ENCODE peak calls at places on chromosome 13, in nine cellular contexts. Y is nucleus accumbens; U is stimulated activated CD4-positive, alpha-beta T cell treated with anti-CD3 and anti-CD28 coated beads, TNF-alpha, amount 100 ng/mL, for 1 hour; C is neural crest cell; F is kidney glomerular epithelial cell; K is activated T-cell treated with anti-CD3 and anti-CD28 coated beads for 48 hours; O is naive thymus-derived CD4-positive, alpha-beta T cell; J is fibroblast of villous mesenchyme; B is fibroblast of the conjunctiva. S is an unnamed sample.

GRCh38 chr13:99415851-99416331 is 85.4 kb upstream of the TM9SF2 start:
- DNase-seq in Y (no peak), U (no peak), C (no peak), F (no peak), K (no peak), O (peak), J (no peak), B (no peak), S (no peak)

GRCh38 chr13:100347941-100348340 is 240.6 kb downstream of the GGACT start:
- DNase-seq in Y (no peak), U (no peak), C (no peak), F (no peak), K (no peak), O (no peak), J (no peak), B (peak), S (no peak)

GRCh38 chr13:99307247-99307646 is at the start of gene GPR183:
- DNase-seq in Y (no peak), U (no peak), C (no peak), F (peak), K (no peak), O (peak), J (peak), B (no peak), S (no peak)

GRCh38 chr13:35947315-35947714 is 183.9 kb downstream of the DCLK1 start:
- DNase-seq in Y (no peak), U (no peak), C (no peak), F (no peak), K (no peak), O (no peak), J (no peak), B (no peak), S (no peak)

GRCh38 chr13:97976551-97977375 is 23.3 kb downstream of the IPO5 start:
- DNase-seq in Y (no peak), U (no peak), C (no peak), F (peak), K (peak), O (no peak), J (peak), B (no peak), S (no peak)

GRCh38 chr13:44470623-44471562 is 97.3 kb downstream of the SERP2 start:
- DNase-seq in Y (no peak), U (no peak), C (no peak), F (peak), K (no peak), O (peak), J (peak), B (no peak), S (peak)

GRCh38 chr13:111900390-111901180 is 166.4 kb upstream of the SOX1 start:
- DNase-seq in Y (no peak), U (no peak), C (no peak), F (no peak), K (no peak), O (no peak), J (no peak), B (no peak), S (no peak)

GRCh38 chr13:98782654-98783053 is 30.2 kb upstream of the SLC15A1 start:
- DNase-seq in Y (no peak), U (no peak), C (no peak), F (no peak), K (no peak), O (no peak), J (peak), B (no peak), S (no peak)

GRCh38 chr13:93525087-93525486 is 298.5 kb downstream of the GPC6 start:
- DNase-seq in Y (no peak), U (no peak), C (no peak), F (no peak), K (no peak), O (no peak), J (no peak), B (no peak), S (no peak)